ENCODE peak calls at places on chromosomes 2 and 18, in seven cellular contexts. S, Z, R, A, N, Q and X are unnamed samples.

GRCh38 chr18:57743008-57743407 is 60.1 kb downstream of the ATP8B1 start:
- DNase-seq in S (no peak), A (no peak), N (no peak), Z (no peak), Q (peak; percentile 30), R (no peak), X (no peak)

GRCh38 chr18:23878336-23878900 is 136.1 kb upstream of the TTC39C start:
- DNase-seq in A (no peak), S (no peak), Q (no peak), N (no peak), R (no peak), Z (no peak), X (no peak)

GRCh38 chr18:5068856-5069255 is 128.2 kb downstream of the AKAIN1 start:
- DNase-seq in S (no peak), N (no peak), Q (no peak), R (no peak), Z (no peak), A (no peak), X (no peak)

GRCh38 chr2:20796374-20796791 is 26.5 kb downstream of the LDAH start:
- DNase-seq in S (no peak), Z (no peak), N (no peak), R (no peak), A (no peak), Q (no peak), X (no peak)

GRCh38 chr2:15935675-15936074 is 4.7 kb upstream of the MYCN start:
- DNase-seq in R (no peak), Q (no peak), A (no peak), Z (no peak), S (no peak), N (no peak), X (no peak)

GRCh38 chr2:159942149-159942548 is 120.3 kb downstream of the PLA2R1 start:
- DNase-seq in S (no peak), A (no peak), Z (no peak), N (no peak), R (no peak), Q (no peak), X (no peak)

GRCh38 chr2:190882831-190883582 is 2.4 kb downstream of the GLS start:
- DNase-seq in A (no peak), N (peak; percentile 25), Z (no peak), Q (no peak), S (no peak), R (no peak), X (no peak)

GRCh38 chr2:45963816-45964215 is 312.3 kb downstream of the PRKCE start:
- DNase-seq in S (no peak), N (no peak), A (peak; percentile 64), R (no peak), Q (no peak), Z (no peak), X (no peak)

GRCh38 chr18:53115876-53116585 is 776.0 kb downstream of the DCC start:
- DNase-seq in Z (no peak), R (no peak), Q (no peak), S (no peak), A (no peak), N (no peak), X (no peak)

GRCh38 chr2:234172066-234172465 is 121.6 kb downstream of the SPP2 start:
- DNase-seq in N (no peak), Q (no peak), R (no peak), A (no peak), S (no peak), Z (no peak), X (no peak)

GRCh38 chr2:18137096-18137495 is 258.6 kb downstream of the KCNS3 start:
- DNase-seq in Z (no peak), S (no peak), Q (no peak), R (no peak), A (no peak), N (no peak), X (no peak)

GRCh38 chr2:170822885-170823799 is 6.5 kb downstream of the GAD1 start:
- DNase-seq in N (no peak), S (no peak), A (no peak), R (no peak), Z (no peak), Q (no peak), X (no peak)

GRCh38 chr2:231052494-231053451 is 3.9 kb upstream of the PSMD1 start:
- DNase-seq in Q (no peak), A (peak; percentile 73), N (peak; percentile 81), S (peak; percentile 89), R (peak; percentile 80), Z (peak; percentile 72), X (peak; percentile 89)

GRCh38 chr2:237149425-237149824 is 63.7 kb downstream of the COPS8 start:
- DNase-seq in A (no peak), N (no peak), Q (no peak), R (no peak), S (no peak), Z (no peak), X (no peak)

GRCh38 chr18:62526098-62527025 is 3.5 kb downstream of the ZCCHC2 start:
- DNase-seq in S (peak; percentile 87), Q (no peak), R (peak; percentile 86), Z (peak; percentile 77), N (peak; percentile 68), A (peak; percentile 42), X (peak; percentile 88)

GRCh38 chr2:100606740-100607343 is 44.0 kb downstream of the PDCL3 start:
- DNase-seq in Z (no peak), R (no peak), S (no peak), Q (no peak), A (peak; percentile 19), N (peak; percentile 45), X (peak; percentile 40)

GRCh38 chr2:182043021-182043420 is 57.4 kb downstream of the PPP1R1C start:
- DNase-seq in S (no peak), R (no peak), A (no peak), Z (no peak), Q (no peak), N (no peak), X (no peak)

GRCh38 chr2:33107690-33108482 is 161.1 kb downstream of the LTBP1 start:
- DNase-seq in A (no peak), Z (no peak), R (no peak), S (no peak), Q (no peak), N (no peak), X (no peak)

GRCh38 chr2:101173707-101174295 is 22.6 kb upstream of the TBC1D8 start:
- DNase-seq in S (no peak), Q (no peak), Z (no peak), R (no peak), N (no peak), A (no peak), X (no peak)

GRCh38 chr2:25844089-25844488 is 34.2 kb downstream of the ASXL2 start:
- DNase-seq in Z (no peak), S (no peak), R (no peak), Q (no peak), A (no peak), N (no peak), X (no peak)

GRCh38 chr2:28411166-28411755 is 18.6 kb downstream of the FOSL2 start:
- DNase-seq in Q (no peak), R (no peak), A (no peak), Z (no peak), S (no peak), N (no peak), X (no peak)

GRCh38 chr2:28411956-28412609 is 19.4 kb downstream of the FOSL2 start:
- DNase-seq in N (no peak), R (no peak), Q (no peak), A (no peak), Z (no peak), S (no peak), X (no peak)

GRCh38 chr2:28413152-28413895 is 20.7 kb downstream of the FOSL2 start:
- DNase-seq in Q (no peak), Z (no peak), N (no peak), A (peak; percentile 17), S (no peak), R (peak; percentile 48), X (peak; percentile 66)

GRCh38 chr2:28413896-28414290 is 21.2 kb downstream of the FOSL2 start:
- DNase-seq in Q (no peak), Z (no peak), R (no peak), A (no peak), N (no peak), S (no peak), X (no peak)

DNA sequence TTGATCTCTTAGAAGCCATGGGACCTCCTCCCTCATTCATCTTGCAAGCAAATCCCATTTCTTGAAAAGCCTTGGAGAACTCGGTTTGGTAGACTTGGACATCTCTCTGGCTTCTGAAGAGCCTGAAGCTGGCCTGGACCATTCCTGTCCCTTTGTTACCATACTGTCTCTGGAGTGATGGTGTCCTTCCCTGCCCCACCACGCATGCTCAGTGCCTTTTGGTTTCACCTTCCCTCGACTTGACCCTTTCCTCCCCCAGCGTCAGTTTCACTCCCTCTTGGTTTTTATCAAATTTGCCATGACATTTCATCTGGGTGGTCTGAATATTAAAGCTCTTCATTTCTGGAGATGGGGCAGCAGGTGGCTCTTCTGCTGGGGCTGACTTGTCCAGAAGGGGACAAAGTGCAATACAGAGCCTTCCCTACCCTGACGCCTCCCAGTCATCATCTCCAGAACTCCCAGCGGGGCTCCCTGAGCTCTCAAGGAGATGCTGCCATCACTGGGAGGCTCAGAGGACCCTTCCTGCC is 20.0 kb downstream of the FOSL2 start:
- DNase-seq in N (no peak), A (no peak), Q (no peak), S (no peak), R (no peak), Z (no peak), X (no peak)
- H3K36me3 ChIP-seq in N (peaks cover 13% of the 10 kb centered on the region), A (peaks cover 76% of the 10 kb centered on the region), Q (peaks cover 59% of the 10 kb centered on the region), S (peaks cover 99% of the 10 kb centered on the region), R (peaks cover 94% of the 10 kb centered on the region), Z (peaks cover 29% of the 10 kb centered on the region), X (peaks cover 22% of the 10 kb centered on the region)

GRCh38 chr2:199775297-199775696 is 75.7 kb downstream of the FTCDNL1 start:
- DNase-seq in Z (no peak), R (no peak), N (no peak), Q (no peak), A (no peak), S (no peak), X (no peak)
- H3K4me3 ChIP-seq in Z (no peak overlapping the region), R (no peak overlapping the region), N (no peak overlapping the region), Q (no peak overlapping the region), A (no peak overlapping the region), S (no peak overlapping the region), X (no peak overlapping the region)

GRCh38 chr2:47026738-47027531 is 111.3 kb upstream of the MCFD2 start:
- DNase-seq in S (no peak), A (peak; percentile 75), Z (no peak), Q (no peak), N (no peak), R (no peak), X (no peak)

GRCh38 chr2:47028171-47028570 is 112.6 kb upstream of the MCFD2 start:
- DNase-seq in Z (no peak), A (no peak), N (no peak), S (no peak), Q (no peak), R (peak; percentile 69), X (no peak)

GRCh38 chr2:47025969-47026610 is 110.5 kb upstream of the MCFD2 start:
- DNase-seq in N (no peak), S (no peak), A (no peak), Z (no peak), R (no peak), Q (no peak), X (no peak)

GRCh38 chr2:47029737-47030524 is 114.3 kb upstream of the MCFD2 start:
- DNase-seq in Q (no peak), S (no peak), N (no peak), Z (no peak), R (no peak), A (peak; percentile 90), X (no peak)

GRCh38 chr2:47028846-47029560 is 113.4 kb upstream of the MCFD2 start:
- DNase-seq in N (no peak), S (no peak), R (no peak), Q (no peak), Z (no peak), A (peak; percentile 95), X (no peak)
- H3K36me3 ChIP-seq in N (peaks cover 36% of the 10 kb centered on the region), S (peaks cover 84% of the 10 kb centered on the region), R (peaks cover 47% of the 10 kb centered on the region), Q (peaks cover 60% of the 10 kb centered on the region), Z (peaks cover 10% of the 10 kb centered on the region), A (peaks cover 5% of the 10 kb centered on the region), X (no peaks in the 10 kb centered on the region)

GRCh38 chr2:11343626-11344341 is 652 bp downstream of the ROCK2 start:
- DNase-seq in S (peak; percentile 32), Z (peak; percentile 51), N (peak; percentile 30), Q (no peak), R (peak; percentile 58), A (peak; percentile 41), X (peak; percentile 63)
- H3K4me3 ChIP-seq in S (peak overlapping the region; percentile 98), Z (peak overlapping the region; percentile 96), N (peak overlapping the region; percentile 74), Q (peak overlapping the region; percentile 66), R (peak overlapping the region; percentile 98), A (peak overlapping the region; percentile 65), X (peak overlapping the region; percentile 99)